ENCODE peak calls at places on chromosome 2, in eight cellular contexts. One of them, this sample, is unnamed.

GRCh38 chr2:195500878-195501277 is 156.1 kb upstream of the SLC39A10 start:
- DNase-seq in stimulated activated CD8-positive, alpha-beta memory T cell treated with anti-CD3 and anti-CD28 coated beads, Interleukin-7, amount 100 ng/mL, for 1 hour: no peak
- DNase-seq in T follicular helper cell: no peak
- DNase-seq in NCI-H1092 treated with DMSO at 0.1 percent for 48 hours: no peak
- DNase-seq in EH: no peak
- DNase-seq in AG04449: no peak
- DNase-seq in T-cell: no peak
- DNase-seq in cortex of kidney: no peak
- DNase-seq in this sample: peak; percentile 24

GRCh38 chr2:175476950-175477349 is 295.4 kb upstream of the ATP5MC3 start:
- DNase-seq in stimulated activated CD8-positive, alpha-beta memory T cell treated with anti-CD3 and anti-CD28 coated beads, Interleukin-7, amount 100 ng/mL, for 1 hour: no peak
- DNase-seq in T follicular helper cell: no peak
- DNase-seq in NCI-H1092 treated with DMSO at 0.1 percent for 48 hours: no peak
- DNase-seq in EH: no peak
- DNase-seq in AG04449: no peak
- DNase-seq in T-cell: no peak
- DNase-seq in cortex of kidney: no peak
- DNase-seq in this sample: no peak

GRCh38 chr2:118689033-118689432 is 158.4 kb downstream of the EN1 start:
- DNase-seq in stimulated activated CD8-positive, alpha-beta memory T cell treated with anti-CD3 and anti-CD28 coated beads, Interleukin-7, amount 100 ng/mL, for 1 hour: no peak
- DNase-seq in T follicular helper cell: no peak
- DNase-seq in NCI-H1092 treated with DMSO at 0.1 percent for 48 hours: no peak
- DNase-seq in EH: no peak
- DNase-seq in AG04449: no peak
- DNase-seq in T-cell: no peak
- DNase-seq in cortex of kidney: no peak
- DNase-seq in this sample: no peak

GRCh38 chr2:170713280-170714155 is 1.6 kb upstream of the SP5 start:
- DNase-seq in stimulated activated CD8-positive, alpha-beta memory T cell treated with anti-CD3 and anti-CD28 coated beads, Interleukin-7, amount 100 ng/mL, for 1 hour: no peak
- DNase-seq in T follicular helper cell: no peak
- DNase-seq in NCI-H1092 treated with DMSO at 0.1 percent for 48 hours: no peak
- DNase-seq in EH: no peak
- DNase-seq in AG04449: no peak
- DNase-seq in T-cell: no peak
- DNase-seq in cortex of kidney: no peak
- DNase-seq in this sample: no peak

GRCh38 chr2:240789501-240790369 is 30.3 kb downstream of the KIF1A start:
- DNase-seq in stimulated activated CD8-positive, alpha-beta memory T cell treated with anti-CD3 and anti-CD28 coated beads, Interleukin-7, amount 100 ng/mL, for 1 hour: no peak
- DNase-seq in T follicular helper cell: no peak
- DNase-seq in NCI-H1092 treated with DMSO at 0.1 percent for 48 hours: no peak
- DNase-seq in EH: no peak
- DNase-seq in AG04449: no peak
- DNase-seq in T-cell: no peak
- DNase-seq in cortex of kidney: no peak
- DNase-seq in this sample: no peak

GRCh38 chr2:58851598-58851997 is 610.5 kb upstream of the FANCL start:
- DNase-seq in stimulated activated CD8-positive, alpha-beta memory T cell treated with anti-CD3 and anti-CD28 coated beads, Interleukin-7, amount 100 ng/mL, for 1 hour: no peak
- DNase-seq in T follicular helper cell: no peak
- DNase-seq in NCI-H1092 treated with DMSO at 0.1 percent for 48 hours: no peak
- DNase-seq in EH: peak; percentile 18
- DNase-seq in AG04449: no peak
- DNase-seq in T-cell: no peak
- DNase-seq in cortex of kidney: no peak
- DNase-seq in this sample: no peak

GRCh38 chr2:74620671-74621070 is 27.5 kb downstream of the M1AP start:
- DNase-seq in stimulated activated CD8-positive, alpha-beta memory T cell treated with anti-CD3 and anti-CD28 coated beads, Interleukin-7, amount 100 ng/mL, for 1 hour: no peak
- DNase-seq in T follicular helper cell: no peak
- DNase-seq in NCI-H1092 treated with DMSO at 0.1 percent for 48 hours: no peak
- DNase-seq in EH: no peak
- DNase-seq in AG04449: no peak
- DNase-seq in T-cell: no peak
- DNase-seq in cortex of kidney: no peak
- DNase-seq in this sample: no peak

GRCh38 chr2:5980351-5981054 is 288.3 kb downstream of the SOX11 start:
- DNase-seq in stimulated activated CD8-positive, alpha-beta memory T cell treated with anti-CD3 and anti-CD28 coated beads, Interleukin-7, amount 100 ng/mL, for 1 hour: no peak
- DNase-seq in T follicular helper cell: no peak
- DNase-seq in NCI-H1092 treated with DMSO at 0.1 percent for 48 hours: peak; percentile 27
- DNase-seq in EH: no peak
- DNase-seq in AG04449: no peak
- DNase-seq in T-cell: no peak
- DNase-seq in cortex of kidney: no peak
- DNase-seq in this sample: no peak

GRCh38 chr2:241351640-241352031 is 4.4 kb upstream of the FARP2 start:
- DNase-seq in stimulated activated CD8-positive, alpha-beta memory T cell treated with anti-CD3 and anti-CD28 coated beads, Interleukin-7, amount 100 ng/mL, for 1 hour: no peak
- DNase-seq in T follicular helper cell: no peak
- DNase-seq in NCI-H1092 treated with DMSO at 0.1 percent for 48 hours: no peak
- DNase-seq in EH: no peak
- DNase-seq in AG04449: no peak
- DNase-seq in T-cell: no peak
- DNase-seq in cortex of kidney: no peak
- DNase-seq in this sample: no peak

GRCh38 chr2:144237845-144238637 is 281.9 kb downstream of the ZEB2 start:
- DNase-seq in stimulated activated CD8-positive, alpha-beta memory T cell treated with anti-CD3 and anti-CD28 coated beads, Interleukin-7, amount 100 ng/mL, for 1 hour: no peak
- DNase-seq in T follicular helper cell: no peak
- DNase-seq in NCI-H1092 treated with DMSO at 0.1 percent for 48 hours: peak; percentile 48
- DNase-seq in EH: no peak
- DNase-seq in AG04449: no peak
- DNase-seq in T-cell: no peak
- DNase-seq in cortex of kidney: no peak
- DNase-seq in this sample: peak; percentile 15

GRCh38 chr2:235232474-235233435 is 261.1 kb upstream of the AGAP1 start:
- DNase-seq in stimulated activated CD8-positive, alpha-beta memory T cell treated with anti-CD3 and anti-CD28 coated beads, Interleukin-7, amount 100 ng/mL, for 1 hour: no peak
- DNase-seq in T follicular helper cell: no peak
- DNase-seq in NCI-H1092 treated with DMSO at 0.1 percent for 48 hours: no peak
- DNase-seq in EH: no peak
- DNase-seq in AG04449: no peak
- DNase-seq in T-cell: no peak
- DNase-seq in cortex of kidney: no peak
- DNase-seq in this sample: peak; percentile 98

GRCh38 chr2:205827809-205828208 is 145.5 kb downstream of the NRP2 start:
- DNase-seq in stimulated activated CD8-positive, alpha-beta memory T cell treated with anti-CD3 and anti-CD28 coated beads, Interleukin-7, amount 100 ng/mL, for 1 hour: no peak
- DNase-seq in T follicular helper cell: no peak
- DNase-seq in NCI-H1092 treated with DMSO at 0.1 percent for 48 hours: no peak
- DNase-seq in EH: no peak
- DNase-seq in AG04449: no peak
- DNase-seq in T-cell: no peak
- DNase-seq in cortex of kidney: no peak
- DNase-seq in this sample: no peak

GRCh38 chr2:128315829-128316776 is 2.6 kb downstream of the HS6ST1 start:
- DNase-seq in stimulated activated CD8-positive, alpha-beta memory T cell treated with anti-CD3 and anti-CD28 coated beads, Interleukin-7, amount 100 ng/mL, for 1 hour: no peak
- DNase-seq in T follicular helper cell: no peak
- DNase-seq in NCI-H1092 treated with DMSO at 0.1 percent for 48 hours: no peak
- DNase-seq in EH: peak; percentile 66
- DNase-seq in AG04449: no peak
- DNase-seq in T-cell: no peak
- DNase-seq in cortex of kidney: no peak
- DNase-seq in this sample: peak; percentile 52

GRCh38 chr2:88575051-88575450 is 52.2 kb downstream of the EIF2AK3 start:
- DNase-seq in stimulated activated CD8-positive, alpha-beta memory T cell treated with anti-CD3 and anti-CD28 coated beads, Interleukin-7, amount 100 ng/mL, for 1 hour: no peak
- DNase-seq in T follicular helper cell: no peak
- DNase-seq in NCI-H1092 treated with DMSO at 0.1 percent for 48 hours: no peak
- DNase-seq in EH: peak; percentile 48
- DNase-seq in AG04449: peak; percentile 17
- DNase-seq in T-cell: no peak
- DNase-seq in cortex of kidney: no peak
- DNase-seq in this sample: no peak

GRCh38 chr2:218010116-218010837 is 7.5 kb upstream of the TNS1 start:
- DNase-seq in stimulated activated CD8-positive, alpha-beta memory T cell treated with anti-CD3 and anti-CD28 coated beads, Interleukin-7, amount 100 ng/mL, for 1 hour: no peak
- DNase-seq in T follicular helper cell: no peak
- DNase-seq in NCI-H1092 treated with DMSO at 0.1 percent for 48 hours: peak; percentile 28
- DNase-seq in EH: peak; percentile 71
- DNase-seq in AG04449: no peak
- DNase-seq in T-cell: no peak
- DNase-seq in cortex of kidney: no peak
- DNase-seq in this sample: peak; percentile 76

GRCh38 chr2:196739031-196739430 is 60.5 kb downstream of the GTF3C3 start:
- DNase-seq in stimulated activated CD8-positive, alpha-beta memory T cell treated with anti-CD3 and anti-CD28 coated beads, Interleukin-7, amount 100 ng/mL, for 1 hour: no peak
- DNase-seq in T follicular helper cell: no peak
- DNase-seq in NCI-H1092 treated with DMSO at 0.1 percent for 48 hours: no peak
- DNase-seq in EH: peak; percentile 30
- DNase-seq in AG04449: no peak
- DNase-seq in T-cell: no peak
- DNase-seq in cortex of kidney: no peak
- DNase-seq in this sample: no peak

This sample was measured in NCI-H82.